ENCODE peak calls at places on chromosome 7, in seven cellular contexts. Y is HEK293T, O is NCI-H1417, J is hepatocyte, R is endodermal cell, G is heart left ventricle, K is NCI-H1105 treated with DMSO at 0.1 percent for 48 hours. D is an unnamed sample.

GRCh38 chr7:99190359-99191009 is 17.4 kb downstream of the KPNA7 start:
- DNase-seq in Y (no peak), O (no peak), J (peak; percentile 30), R (no peak), G (no peak), K (no peak), D (no peak)

GRCh38 chr7:31633894-31634494 is 53.0 kb upstream of the PPP1R17 start:
- DNase-seq in Y (peak; percentile 63), O (peak; percentile 54), J (peak; percentile 84), R (peak; percentile 88), G (no peak), K (peak; percentile 72), D (peak; percentile 35)

GRCh38 chr7:130374507-130374906 is 5.8 kb upstream of the CPA1 start:
- DNase-seq in Y (no peak), O (no peak), J (no peak), R (no peak), G (no peak), K (no peak), D (peak; percentile 52)

GRCh38 chr7:150924256-150924851 is 53.8 kb downstream of the KCNH2 start:
- DNase-seq in Y (no peak), O (no peak), J (no peak), R (no peak), G (no peak), K (no peak), D (peak; percentile 48)

GRCh38 chr7:77979219-77979618 is 180.6 kb downstream of the PHTF2 start:
- DNase-seq in Y (no peak), O (no peak), J (no peak), R (no peak), G (no peak), K (no peak), D (no peak)

GRCh38 chr7:55641811-55642210 is 69.5 kb upstream of the VOPP1 start:
- DNase-seq in Y (no peak), O (no peak), J (no peak), R (no peak), G (no peak), K (no peak), D (no peak)

GRCh38 chr7:19407270-19407669 is 262.0 kb upstream of the FERD3L start:
- DNase-seq in Y (no peak), O (no peak), J (no peak), R (no peak), G (no peak), K (no peak), D (no peak)

GRCh38 chr7:157794764-157795101 is 457.9 kb downstream of the DNAJB6 start:
- DNase-seq in Y (no peak), O (no peak), J (no peak), R (no peak), G (no peak), K (no peak), D (no peak)

GRCh38 chr7:108094933-108095710 is 35.0 kb downstream of the LAMB4 start:
- DNase-seq in Y (no peak), O (peak; percentile 47), J (peak; percentile 79), R (no peak), G (no peak), K (peak; percentile 7), D (peak; percentile 51)

GRCh38 chr7:18768256-18768655 is 272.7 kb downstream of the HDAC9 start:
- DNase-seq in Y (no peak), O (no peak), J (no peak), R (no peak), G (no peak), K (no peak), D (no peak)

GRCh38 chr7:80095545-80095944 is 39.1 kb upstream of the GNAI1 start:
- DNase-seq in Y (no peak), O (no peak), J (no peak), R (no peak), G (no peak), K (peak; percentile 6), D (no peak)

GRCh38 chr7:152145853-152146466 is 120.5 kb downstream of the GALNT11 start:
- DNase-seq in Y (peak; percentile 69), O (peak; percentile 38), J (peak; percentile 53), R (peak; percentile 75), G (no peak), K (peak; percentile 28), D (no peak)

GRCh38 chr7:106021211-106022067 is 58.4 kb downstream of the CDHR3 start:
- DNase-seq in Y (peak; percentile 18), O (peak; percentile 35), J (no peak), R (peak; percentile 77), G (no peak), K (no peak), D (peak; percentile 25)

GRCh38 chr7:133394369-133394768 is 141.5 kb downstream of the EXOC4 start:
- DNase-seq in Y (no peak), O (no peak), J (no peak), R (no peak), G (no peak), K (no peak), D (no peak)

GRCh38 chr7:16753102-16753931 is at the start of gene TSPAN13:
- DNase-seq in Y (peak; percentile 86), O (peak; percentile 95), J (peak; percentile 96), R (peak; percentile 99), G (peak; percentile 90), K (peak; percentile 96), D (peak; percentile 95)

GRCh38 chr7:14016950-14017349 is 27.5 kb upstream of the ETV1 start:
- DNase-seq in Y (no peak), O (no peak), J (no peak), R (no peak), G (no peak), K (no peak), D (no peak)

GRCh38 chr7:74068378-74069085 is 15.1 kb upstream of the LIMK1 start:
- DNase-seq in Y (no peak), O (no peak), J (no peak), R (no peak), G (peak; percentile 58), K (no peak), D (no peak)

GRCh38 chr7:55247466-55247865 is 117.7 kb upstream of the LANCL2 start:
- DNase-seq in Y (no peak), O (no peak), J (no peak), R (no peak), G (no peak), K (no peak), D (no peak)

GRCh38 chr7:70542750-70543376 is 589.1 kb upstream of the GALNT17 start:
- DNase-seq in Y (no peak), O (no peak), J (no peak), R (no peak), G (no peak), K (no peak), D (no peak)

GRCh38 chr7:147984265-147984664 is 606.3 kb upstream of the C7orf33 start:
- DNase-seq in Y (no peak), O (no peak), J (no peak), R (no peak), G (no peak), K (no peak), D (no peak)

GRCh38 chr7:8433477-8434289 is at the start of gene NXPH1:
- DNase-seq in Y (peak; percentile 67), O (peak; percentile 39), J (peak; percentile 78), R (peak; percentile 90), G (no peak), K (peak; percentile 54), D (peak; percentile 80)

GRCh38 chr7:913736-914520 is 37.6 kb downstream of the GET4 start:
- DNase-seq in Y (no peak), O (peak; percentile 13), J (no peak), R (no peak), G (no peak), K (no peak), D (peak; percentile 76)

GRCh38 chr7:368651-369475 is 78.9 kb downstream of the FOXL3 start:
- DNase-seq in Y (no peak), O (no peak), J (no peak), R (no peak), G (peak; percentile 50), K (no peak), D (peak; percentile 77)

GRCh38 chr7:22565315-22565811 is 65.4 kb upstream of the STEAP1B start:
- DNase-seq in Y (no peak), O (no peak), J (no peak), R (no peak), G (peak; percentile 68), K (no peak), D (no peak)

GRCh38 chr7:101832205-101832631 is 14.8 kb downstream of the CUX1 start:
- DNase-seq in Y (no peak), O (no peak), J (no peak), R (no peak), G (no peak), K (no peak), D (no peak)

GRCh38 chr7:625376-625971 is 101.0 kb upstream of the DNAAF5 start:
- DNase-seq in Y (no peak), O (no peak), J (no peak), R (peak; percentile 31), G (peak; percentile 4), K (no peak), D (no peak)

GRCh38 chr7:138089080-138089901 is 13.0 kb downstream of the AKR1D1 start:
- DNase-seq in Y (no peak), O (no peak), J (peak; percentile 36), R (no peak), G (no peak), K (no peak), D (no peak)

GRCh38 chr7:33923440-33924229 is 18.3 kb downstream of the BMPER start:
- DNase-seq in Y (no peak), O (no peak), J (no peak), R (no peak), G (no peak), K (no peak), D (no peak)

GRCh38 chr7:130430841-130431713 is 9.7 kb downstream of the CEP41 start:
- DNase-seq in Y (no peak), O (peak; percentile 83), J (peak; percentile 32), R (no peak), G (no peak), K (peak; percentile 24), D (no peak)

GRCh38 chr7:120898710-120899499 is 41.0 kb upstream of the TSPAN12 start:
- DNase-seq in Y (no peak), O (no peak), J (no peak), R (no peak), G (no peak), K (no peak), D (no peak)

D was measured in upper lobe of left lung.